ENCODE peak calls at places on chromosome 22, in nine cellular contexts. D is breast epithelium, O is heart left ventricle, R is right lobe of liver, C is body of pancreas, H is ovary, A is uterus, V is K562, B is IMR-90. Y is an unnamed sample.

GRCh38 chr22:48743601-48744282 is 1083.9 kb downstream of the BRD1 start:
- DNase-seq in D (peak; percentile 34), O (no peak), R (peak; percentile 34), C (no peak), H (no peak), A (no peak), V (no peak), B (no peak), Y (no peak)

GRCh38 chr22:27630754-27631153 is 170.8 kb downstream of the MN1 start:
- DNase-seq in D (no peak), O (no peak), R (no peak), C (no peak), H (no peak), A (no peak), V (no peak), B (no peak), Y (no peak)

GRCh38 chr22:24414984-24415945 is 12.1 kb upstream of the ADORA2A start:
- DNase-seq in D (no peak), O (peak; percentile 14), R (no peak), C (no peak), H (no peak), A (no peak), V (no peak), B (peak; percentile 53), Y (no peak)

GRCh38 chr22:42873361-42873760 is 16.3 kb upstream of the ARFGAP3 start:
- DNase-seq in D (no peak), O (no peak), R (no peak), C (no peak), H (no peak), A (no peak), V (no peak), B (no peak), Y (no peak)

GRCh38 chr22:50085211-50085999 is at the start of gene MLC1:
- DNase-seq in D (no peak), O (no peak), R (no peak), C (no peak), H (no peak), A (no peak), V (peak; percentile 51), B (peak; percentile 25), Y (no peak)

GRCh38 chr22:17013396-17014100 is 5.5 kb upstream of the GAB4 start:
- DNase-seq in D (no peak), O (no peak), R (no peak), C (no peak), H (no peak), A (no peak), V (no peak), B (no peak), Y (no peak)

GRCh38 chr22:23401111-23401909 is 178.8 kb downstream of the IGLL1 start:
- DNase-seq in D (peak; percentile 52), O (no peak), R (no peak), C (no peak), H (peak; percentile 60), A (no peak), V (no peak), B (peak; percentile 75), Y (no peak)

GRCh38 chr22:32987081-32987631 is 71.0 kb downstream of the SYN3 start:
- DNase-seq in D (peak; percentile 82), O (no peak), R (peak; percentile 28), C (no peak), H (no peak), A (no peak), V (no peak), B (no peak), Y (peak; percentile 75)

GRCh38 chr22:34113381-34113780 is 193.1 kb upstream of the LARGE1 start:
- DNase-seq in D (no peak), O (no peak), R (no peak), C (no peak), H (no peak), A (no peak), V (no peak), B (no peak), Y (no peak)

GRCh38 chr22:32331236-32331917 is 26.3 kb upstream of the RFPL3 start:
- DNase-seq in D (peak; percentile 31), O (no peak), R (peak; percentile 26), C (no peak), H (peak; percentile 18), A (no peak), V (no peak), B (no peak), Y (no peak)

GRCh38 chr22:19480173-19480568 is 451 bp downstream of the CDC45 start:
- DNase-seq in D (no peak), O (no peak), R (no peak), C (no peak), H (no peak), A (no peak), V (peak; percentile 64), B (no peak), Y (no peak)

GRCh38 chr22:50674606-50675552 is 2.3 kb downstream of the SHANK3 start:
- DNase-seq in D (peak; percentile 81), O (no peak), R (no peak), C (peak; percentile 64), H (no peak), A (no peak), V (peak; percentile 18), B (no peak), Y (no peak)

GRCh38 chr22:23065495-23066122 is 4.7 kb upstream of the GNAZ start:
- DNase-seq in D (peak; percentile 35), O (no peak), R (peak; percentile 38), C (peak; percentile 5), H (peak; percentile 17), A (no peak), V (no peak), B (no peak), Y (no peak)

GRCh38 chr22:32208681-32209080 is 3.8 kb upstream of the RFPL2 start:
- DNase-seq in D (no peak), O (no peak), R (no peak), C (no peak), H (no peak), A (no peak), V (no peak), B (no peak), Y (no peak)

GRCh38 chr22:33324228-33324627 is 266.0 kb upstream of the SYN3 start:
- DNase-seq in D (no peak), O (no peak), R (no peak), C (no peak), H (no peak), A (no peak), V (no peak), B (no peak), Y (no peak)

GRCh38 chr22:44098966-44099530 is 74.9 kb downstream of the PARVB start:
- DNase-seq in D (no peak), O (peak; percentile 11), R (no peak), C (no peak), H (peak; percentile 31), A (no peak), V (no peak), B (no peak), Y (no peak)

GRCh38 chr22:30552719-30553118 is 6.2 kb upstream of the SEC14L6 start:
- DNase-seq in D (no peak), O (no peak), R (no peak), C (no peak), H (no peak), A (no peak), V (no peak), B (no peak), Y (no peak)
- TF ChIP-seq POLR2A in D (no peak), O (no peak), R (no peak), C (no peak), H (no peak), A (no peak), V (no peak), B (no peak), Y (no peak)

DNA sequence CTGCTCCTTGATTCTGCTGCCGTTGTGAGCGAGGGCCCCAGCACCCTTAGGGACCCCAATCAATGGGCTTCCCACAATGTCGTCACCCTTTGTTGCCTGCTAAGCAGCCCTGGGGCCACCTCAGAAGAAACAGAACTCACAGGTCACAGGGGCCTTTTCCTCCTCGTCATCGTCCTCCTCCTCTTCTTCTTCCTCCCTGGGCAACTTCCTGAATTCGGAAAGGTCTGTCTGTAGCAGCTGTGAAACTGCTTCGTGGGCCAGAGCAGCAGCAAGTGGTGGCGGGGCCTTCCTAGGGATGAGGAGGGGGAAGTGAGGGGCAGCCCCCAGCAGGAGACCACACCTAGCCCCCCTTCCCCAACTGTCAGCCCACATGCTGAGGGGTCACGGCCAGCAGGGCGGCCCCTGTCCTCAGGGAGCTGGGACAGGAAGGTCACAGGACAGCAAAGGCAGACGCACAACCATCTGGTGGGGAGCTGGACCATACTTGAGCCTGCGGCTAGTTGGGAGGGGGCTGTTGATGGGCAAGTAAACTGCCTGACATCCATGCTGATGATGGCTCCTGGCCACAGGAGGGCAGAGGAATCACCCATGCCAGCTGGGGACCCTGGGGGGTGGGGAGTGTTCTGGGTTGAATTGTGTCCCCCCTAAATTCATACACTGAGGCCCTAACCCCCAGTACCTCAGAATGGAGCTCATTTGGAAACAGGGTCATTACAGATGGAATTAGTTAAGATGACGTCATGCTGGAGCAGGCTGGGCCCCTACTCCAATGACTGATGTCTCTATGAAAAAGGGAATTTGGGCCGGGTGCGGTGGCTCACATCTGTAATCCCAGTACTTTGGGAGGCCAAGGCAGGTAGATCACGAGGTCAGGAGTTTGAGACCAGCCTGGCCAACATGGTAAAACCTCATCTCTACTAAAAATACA is 13.0 kb downstream of the PPM1F start:
- DNase-seq in D (no peak), O (peak; percentile 48), R (no peak), C (no peak), H (no peak), A (no peak), V (no peak), B (no peak), Y (no peak)
- TF ChIP-seq CTCF in D (no peak), O (no peak), R (no peak), C (no peak), H (no peak), A (no peak), V (peak; percentile 18), B (no peak), Y (no peak)

GRCh38 chr22:46079861-46080821 is 70.2 kb upstream of the PPARA start:
- DNase-seq in D (peak; percentile 78), O (peak; percentile 89), R (peak; percentile 51), C (peak; percentile 76), H (peak; percentile 81), A (peak; percentile 89), V (no peak), B (no peak), Y (no peak)
- TF ChIP-seq POLR2A in D (no peak), O (peak; percentile 54), R (no peak), C (peak; percentile 22), H (no peak), A (peak; percentile 68), V (no peak), B (no peak), Y (peak; percentile 46)

GRCh38 chr22:36897611-36898010 is 15.8 kb upstream of the CSF2RB start:
- DNase-seq in D (no peak), O (no peak), R (no peak), C (no peak), H (no peak), A (no peak), V (no peak), B (no peak), Y (no peak)

GRCh38 chr22:36900225-36900624 is 13.2 kb upstream of the CSF2RB start:
- DNase-seq in D (no peak), O (no peak), R (no peak), C (no peak), H (no peak), A (no peak), V (no peak), B (no peak), Y (no peak)

GRCh38 chr22:36898690-36899089 is 14.7 kb upstream of the CSF2RB start:
- DNase-seq in D (no peak), O (no peak), R (no peak), C (no peak), H (no peak), A (no peak), V (no peak), B (no peak), Y (no peak)

GRCh38 chr22:36900880-36901279 is 12.5 kb upstream of the CSF2RB start:
- DNase-seq in D (no peak), O (no peak), R (no peak), C (no peak), H (no peak), A (no peak), V (no peak), B (no peak), Y (no peak)

GRCh38 chr22:36899498-36899897 is 13.9 kb upstream of the CSF2RB start:
- DNase-seq in D (no peak), O (no peak), R (no peak), C (peak; percentile 67), H (no peak), A (no peak), V (no peak), B (no peak), Y (no peak)
- TF ChIP-seq CTCF in D (no peak), O (no peak), R (no peak), C (no peak), H (no peak), A (no peak), V (no peak), B (no peak), Y (no peak)